ENCODE peak calls at places on chromosomes 16 and 17, in ten cellular contexts. C, Y, I, D, G, M, S, E, X and T are unnamed samples.

GRCh38 chr17:43755389-43755875 is 3.2 kb downstream of the SOST start:
- DNase-seq in C (no peak), Y (no peak), I (no peak), D (no peak), G (peak; percentile 20), M (no peak), S (no peak), E (peak; percentile 36), X (no peak), T (no peak)

GRCh38 chr17:71033336-71033735 is 864.0 kb downstream of the KCNJ2 start:
- DNase-seq in C (no peak), Y (no peak), I (no peak), D (no peak), G (no peak), M (no peak), S (no peak), E (no peak), X (no peak), T (no peak)

GRCh38 chr16:68921654-68922053 is 78.3 kb downstream of the TANGO6 start:
- DNase-seq in C (no peak), Y (no peak), I (no peak), D (no peak), G (peak; percentile 86), M (no peak), S (no peak), E (no peak), X (no peak), T (no peak)

GRCh38 chr17:72118588-72119279 is 2.1 kb upstream of the SOX9 start:
- DNase-seq in C (peak; percentile 50), Y (no peak), I (no peak), D (no peak), G (peak; percentile 84), M (no peak), S (no peak), E (peak; percentile 54), X (peak; percentile 86), T (peak; percentile 4)

GRCh38 chr17:32123782-32124181 is 18.5 kb upstream of the RHOT1 start:
- DNase-seq in C (peak; percentile 13), Y (no peak), I (no peak), D (no peak), G (no peak), M (no peak), S (no peak), E (no peak), X (no peak), T (no peak)

GRCh38 chr16:51402239-51402638 is 251.2 kb upstream of the SALL1 start:
- DNase-seq in C (no peak), Y (no peak), I (no peak), D (no peak), G (no peak), M (no peak), S (no peak), E (no peak), X (no peak), T (no peak)

GRCh38 chr17:54353789-54354525 is 531.2 kb downstream of the KIF2B start:
- DNase-seq in C (no peak), Y (no peak), I (no peak), D (no peak), G (no peak), M (no peak), S (no peak), E (no peak), X (peak; percentile 16), T (no peak)

GRCh38 chr17:237406-237955 is 56.0 kb upstream of the DOC2B start:
- DNase-seq in C (no peak), Y (no peak), I (no peak), D (no peak), G (no peak), M (no peak), S (no peak), E (no peak), X (no peak), T (no peak)

GRCh38 chr17:82232876-82233785 is 4.3 kb downstream of the SLC16A3 start:
- DNase-seq in C (peak; percentile 83), Y (no peak), I (peak; percentile 40), D (no peak), G (no peak), M (no peak), S (no peak), E (no peak), X (no peak), T (no peak)

GRCh38 chr16:2223375-2224182 is at the start of gene E4F1:
- DNase-seq in C (peak; percentile 99), Y (peak; percentile 97), I (peak; percentile 99), D (peak; percentile 98), G (peak; percentile 99), M (peak; percentile 92), S (peak; percentile 97), E (peak; percentile 100), X (peak; percentile 100), T (peak; percentile 97)

GRCh38 chr17:60077672-60078519 is 825 bp downstream of the HEATR6 start:
- DNase-seq in C (no peak), Y (peak; percentile 16), I (no peak), D (peak; percentile 31), G (no peak), M (no peak), S (no peak), E (peak; percentile 80), X (no peak), T (no peak)

GRCh38 chr17:39653662-39654331 is 11.4 kb upstream of the TCAP start:
- DNase-seq in C (no peak), Y (peak; percentile 63), I (no peak), D (peak; percentile 59), G (peak; percentile 74), M (no peak), S (no peak), E (peak; percentile 89), X (peak; percentile 75), T (peak; percentile 59)

GRCh38 chr17:80124351-80124981 is 22.5 kb downstream of the EIF4A3 start:
- DNase-seq in C (no peak), Y (no peak), I (no peak), D (no peak), G (peak; percentile 39), M (no peak), S (no peak), E (no peak), X (peak; percentile 87), T (no peak)

GRCh38 chr16:85448557-85449194 is 164.4 kb upstream of the GSE1 start:
- DNase-seq in C (no peak), Y (no peak), I (no peak), D (no peak), G (peak; percentile 46), M (no peak), S (no peak), E (peak; percentile 57), X (peak; percentile 93), T (no peak)

GRCh38 chr17:70006159-70006558 is 68.9 kb upstream of the KCNJ16 start:
- DNase-seq in C (no peak), Y (no peak), I (no peak), D (no peak), G (no peak), M (no peak), S (no peak), E (no peak), X (no peak), T (no peak)

GRCh38 chr16:50308237-50308965 is 42.0 kb downstream of the ADCY7 start:
- DNase-seq in C (no peak), Y (no peak), I (no peak), D (no peak), G (no peak), M (no peak), S (no peak), E (no peak), X (no peak), T (no peak)